ENCODE peak calls at places on chromosomes 5 and 9, in seven cellular contexts. V is AG10803, C is left ventricle myocardium inferior, M is heart right ventricle, E is neural progenitor cell, B is IMR-90, X is lung. D is an unnamed sample.

GRCh38 chr5:61089351-61089750 is 72.9 kb downstream of the SMIM15 start:
- DNase-seq in E (no peak), V (peak; percentile 3), B (peak; percentile 28), M (no peak), X (no peak), C (no peak), D (no peak)

GRCh38 chr5:133753856-133754255 is 141.5 kb upstream of the FSTL4 start:
- DNase-seq in M (no peak), E (no peak), C (no peak), X (no peak), B (no peak), V (no peak), D (no peak)

GRCh38 chr9:21710792-21711191 is 91.6 kb upstream of the MTAP start:
- DNase-seq in V (peak; percentile 35), E (no peak), M (no peak), C (no peak), X (no peak), B (peak; percentile 60), D (no peak)

GRCh38 chr5:172799416-172799815 is 28.4 kb upstream of the DUSP1 start:
- DNase-seq in C (no peak), B (no peak), E (no peak), V (no peak), M (no peak), X (no peak), D (no peak)

GRCh38 chr5:56910123-56910951 is 941 bp downstream of the SETD9 start:
- DNase-seq in X (no peak), V (peak; percentile 23), B (no peak), M (peak; percentile 47), C (peak; percentile 53), E (peak; percentile 70), D (peak; percentile 82)

GRCh38 chr5:135547590-135548254 is 12.0 kb upstream of the NEUROG1 start:
- DNase-seq in M (no peak), C (no peak), B (no peak), E (no peak), X (no peak), V (no peak), D (no peak)

GRCh38 chr5:10913846-10914245 is 152.8 kb upstream of the DAP start:
- DNase-seq in C (no peak), V (peak; percentile 83), B (peak; percentile 98), M (no peak), E (no peak), X (no peak), D (no peak)

GRCh38 chr5:78701795-78702406 is 53.3 kb upstream of the LHFPL2 start:
- DNase-seq in M (no peak), B (no peak), X (no peak), V (no peak), E (no peak), C (no peak), D (no peak)

GRCh38 chr9:69380811-69381210 is 55.8 kb downstream of the ENTREP1 start:
- DNase-seq in C (no peak), M (no peak), X (no peak), E (no peak), V (peak; percentile 30), B (peak; percentile 56), D (no peak)

GRCh38 chr5:126189862-126190261 is 233.3 kb upstream of the GRAMD2B start:
- DNase-seq in X (no peak), C (no peak), M (no peak), V (no peak), B (no peak), E (peak; percentile 71), D (no peak)

GRCh38 chr9:97900738-97901565 is 21.3 kb downstream of the TRMO start:
- DNase-seq in B (peak; percentile 55), M (no peak), E (peak; percentile 56), C (no peak), X (no peak), V (peak; percentile 55), D (no peak)

GRCh38 chr9:96202971-96203780 is 98.8 kb downstream of the HSD17B3 start:
- DNase-seq in C (no peak), M (no peak), B (no peak), E (no peak), V (no peak), X (no peak), D (no peak)

GRCh38 chr5:121746763-121747162 is 104.9 kb upstream of the FTMT start:
- DNase-seq in E (no peak), B (no peak), C (no peak), V (no peak), M (no peak), X (no peak), D (no peak)

GRCh38 chr5:65612298-65612907 is 11.7 kb downstream of the TRIM23 start:
- DNase-seq in M (no peak), X (no peak), V (no peak), C (no peak), E (no peak), B (no peak), D (no peak)

GRCh38 chr5:122921826-122922225 is 76.4 kb downstream of the SNX24 start:
- DNase-seq in M (no peak), X (no peak), V (peak; percentile 5), E (no peak), B (no peak), C (no peak), D (no peak)

GRCh38 chr9:77751341-77752091 is 103.4 kb upstream of the GNA14 start:
- DNase-seq in C (no peak), E (peak; percentile 70), V (peak; percentile 94), M (peak; percentile 61), X (no peak), B (peak; percentile 81), D (no peak)

GRCh38 chr5:128169369-128170017 is 85.9 kb downstream of the SLC12A2 start:
- DNase-seq in B (no peak), X (no peak), C (no peak), V (no peak), M (no peak), E (no peak), D (no peak)

GRCh38 chr5:167644619-167645018 is 646.8 kb upstream of the WWC1 start:
- DNase-seq in V (peak; percentile 56), X (no peak), B (no peak), M (no peak), E (no peak), C (no peak), D (no peak)

GRCh38 chr5:141850183-141850768 is 27.9 kb downstream of the PCDH1 start:
- DNase-seq in V (peak; percentile 46), B (peak; percentile 17), M (peak; percentile 64), C (peak; percentile 48), E (peak; percentile 29), X (peak; percentile 46), D (no peak)

GRCh38 chr9:124818431-124819281 is 34.6 kb upstream of the WDR38 start:
- DNase-seq in B (peak; percentile 74), C (no peak), X (no peak), E (no peak), M (no peak), V (no peak), D (peak; percentile 27)

GRCh38 chr5:76547242-76547890 is 75.8 kb downstream of the F2RL2 start:
- DNase-seq in M (no peak), X (no peak), V (no peak), E (no peak), B (no peak), C (no peak), D (no peak)

GRCh38 chr5:127092690-127093089 is 19.4 kb upstream of the C5orf63 start:
- DNase-seq in B (peak; percentile 82), X (no peak), M (no peak), C (no peak), E (peak; percentile 9), V (peak; percentile 41), D (no peak)

GRCh38 chr5:177029498-177029897 is 7.0 kb downstream of the ZNF346 start:
- DNase-seq in E (no peak), V (no peak), M (no peak), C (no peak), B (no peak), X (no peak), D (no peak)
- H3K4me3 ChIP-seq in E (no peak overlapping the region), V (no peak overlapping the region), M (no peak overlapping the region), C (no peak overlapping the region), B (no peak overlapping the region), X (no peak overlapping the region), D (no peak overlapping the region)

GRCh38 chr9:131635285-131635684 is 90.0 kb downstream of the PRRT1B start:
- DNase-seq in M (peak; percentile 85), B (peak; percentile 99), C (peak; percentile 77), V (peak; percentile 96), X (peak; percentile 90), E (peak; percentile 26), D (peak; percentile 90)
- TF ChIP-seq CTCF in M (peak; percentile 24), B (peak; percentile 10), C (peak; percentile 18), V (peak; percentile 21), X (no peak), E (no peak), D (no peak)

GRCh38 chr9:86968258-86968920 is 21.1 kb upstream of the GAS1 start:
- DNase-seq in X (no peak), B (no peak), E (no peak), V (peak; percentile 97), M (no peak), C (no peak), D (no peak)

GRCh38 chr9:86966852-86967511 is 19.7 kb upstream of the GAS1 start:
- DNase-seq in E (no peak), X (no peak), V (no peak), B (no peak), M (no peak), C (peak; percentile 20), D (no peak)

GRCh38 chr9:86962692-86963091 is 15.4 kb upstream of the GAS1 start:
- DNase-seq in B (no peak), C (no peak), V (no peak), E (no peak), M (no peak), X (no peak), D (no peak)

GRCh38 chr9:86960938-86961337 is 13.6 kb upstream of the GAS1 start:
- DNase-seq in E (no peak), B (no peak), X (no peak), C (no peak), M (no peak), V (no peak), D (no peak)

GRCh38 chr9:86965627-86966395 is 18.5 kb upstream of the GAS1 start:
- DNase-seq in B (peak; percentile 40), V (peak; percentile 80), M (no peak), E (no peak), C (no peak), X (no peak), D (no peak)
- H3K4me3 ChIP-seq in B (no peak overlapping the region), V (no peak overlapping the region), M (no peak overlapping the region), E (no peak overlapping the region), C (no peak overlapping the region), X (no peak overlapping the region), D (no peak overlapping the region)

GRCh38 chr9:126483468-126484056 is 130.2 kb upstream of the LMX1B start:
- DNase-seq in E (no peak), X (no peak), M (no peak), B (no peak), V (no peak), C (no peak), D (peak; percentile 57)

GRCh38 chr9:126481862-126482261 is 131.9 kb upstream of the LMX1B start:
- DNase-seq in C (no peak), V (no peak), E (no peak), X (no peak), B (no peak), M (no peak), D (no peak)

GRCh38 chr9:126480810-126481209 is 132.9 kb upstream of the LMX1B start:
- DNase-seq in B (no peak), X (no peak), M (no peak), V (no peak), C (no peak), E (no peak), D (peak; percentile 8)

GRCh38 chr9:126479515-126479914 is 134.2 kb upstream of the LMX1B start:
- DNase-seq in E (no peak), C (no peak), M (no peak), B (no peak), X (no peak), V (no peak), D (peak; percentile 22)

GRCh38 chr9:126482361-126483044 is 131.2 kb upstream of the LMX1B start:
- DNase-seq in E (peak; percentile 91), X (no peak), C (no peak), B (peak; percentile 41), V (peak; percentile 58), M (no peak), D (peak; percentile 81)
- TF ChIP-seq CTCF in E (peak; percentile 51), X (no peak), C (no peak), B (no peak), V (no peak), M (no peak), D (no peak)

D was measured in kidney.